ENCODE peak calls at places on chromosome 5, in four cellular contexts. One of them, this sample, is unnamed.

GRCh38 chr5:74257645-74258328 is 382.7 kb downstream of the ENC1 start:
- DNase-seq in cardiac muscle cell: peak
- DNase-seq in heart right ventricle: peak
- DNase-seq in gastrocnemius medialis: peak
- DNase-seq in this sample: no peak

GRCh38 chr5:69343083-69343482 is 10.5 kb upstream of the CCDC125 start:
- DNase-seq in cardiac muscle cell: no peak
- DNase-seq in heart right ventricle: no peak
- DNase-seq in gastrocnemius medialis: no peak
- DNase-seq in this sample: no peak

GRCh38 chr5:132414634-132415377 is 45.3 kb downstream of the SLC22A5 start:
- DNase-seq in cardiac muscle cell: peak
- DNase-seq in heart right ventricle: no peak
- DNase-seq in gastrocnemius medialis: no peak
- DNase-seq in this sample: no peak

GRCh38 chr5:132080595-132080994 is 7.0 kb downstream of the CSF2 start:
- DNase-seq in cardiac muscle cell: no peak
- DNase-seq in heart right ventricle: no peak
- DNase-seq in gastrocnemius medialis: no peak
- DNase-seq in this sample: no peak

GRCh38 chr5:11719888-11720481 is 184.3 kb downstream of the CTNND2 start:
- DNase-seq in cardiac muscle cell: no peak
- DNase-seq in heart right ventricle: no peak
- DNase-seq in gastrocnemius medialis: no peak
- DNase-seq in this sample: no peak

GRCh38 chr5:96714951-96715451 is 52.8 kb downstream of the CAST start:
- DNase-seq in cardiac muscle cell: peak
- DNase-seq in heart right ventricle: no peak
- DNase-seq in gastrocnemius medialis: peak
- DNase-seq in this sample: no peak

GRCh38 chr5:59560553-59560952 is 333.0 kb downstream of the PDE4D start:
- DNase-seq in cardiac muscle cell: no peak
- DNase-seq in heart right ventricle: no peak
- DNase-seq in gastrocnemius medialis: no peak
- DNase-seq in this sample: no peak

GRCh38 chr5:158720316-158720715 is 379.4 kb downstream of the EBF1 start:
- DNase-seq in cardiac muscle cell: no peak
- DNase-seq in heart right ventricle: no peak
- DNase-seq in gastrocnemius medialis: no peak
- DNase-seq in this sample: no peak

GRCh38 chr5:61964199-61964598 is 341.8 kb upstream of the KIF2A start:
- DNase-seq in cardiac muscle cell: peak
- DNase-seq in heart right ventricle: no peak
- DNase-seq in gastrocnemius medialis: no peak
- DNase-seq in this sample: no peak

GRCh38 chr5:149063017-149063687 is at the start of gene SH3TC2:
- DNase-seq in cardiac muscle cell: peak
- DNase-seq in heart right ventricle: peak
- DNase-seq in gastrocnemius medialis: no peak
- DNase-seq in this sample: no peak

GRCh38 chr5:135433626-135434426 is 13.3 kb downstream of the DCANP1 start:
- DNase-seq in cardiac muscle cell: peak
- DNase-seq in heart right ventricle: no peak
- DNase-seq in gastrocnemius medialis: peak
- DNase-seq in this sample: no peak

GRCh38 chr5:88724201-88724600 is 158.8 kb downstream of the MEF2C start:
- DNase-seq in cardiac muscle cell: peak
- DNase-seq in heart right ventricle: no peak
- DNase-seq in gastrocnemius medialis: no peak
- DNase-seq in this sample: no peak
- TF ChIP-seq CTCF in cardiac muscle cell: peak
- TF ChIP-seq CTCF in heart right ventricle: no peak
- TF ChIP-seq CTCF in gastrocnemius medialis: no peak
- TF ChIP-seq CTCF in this sample: no peak

DNA sequence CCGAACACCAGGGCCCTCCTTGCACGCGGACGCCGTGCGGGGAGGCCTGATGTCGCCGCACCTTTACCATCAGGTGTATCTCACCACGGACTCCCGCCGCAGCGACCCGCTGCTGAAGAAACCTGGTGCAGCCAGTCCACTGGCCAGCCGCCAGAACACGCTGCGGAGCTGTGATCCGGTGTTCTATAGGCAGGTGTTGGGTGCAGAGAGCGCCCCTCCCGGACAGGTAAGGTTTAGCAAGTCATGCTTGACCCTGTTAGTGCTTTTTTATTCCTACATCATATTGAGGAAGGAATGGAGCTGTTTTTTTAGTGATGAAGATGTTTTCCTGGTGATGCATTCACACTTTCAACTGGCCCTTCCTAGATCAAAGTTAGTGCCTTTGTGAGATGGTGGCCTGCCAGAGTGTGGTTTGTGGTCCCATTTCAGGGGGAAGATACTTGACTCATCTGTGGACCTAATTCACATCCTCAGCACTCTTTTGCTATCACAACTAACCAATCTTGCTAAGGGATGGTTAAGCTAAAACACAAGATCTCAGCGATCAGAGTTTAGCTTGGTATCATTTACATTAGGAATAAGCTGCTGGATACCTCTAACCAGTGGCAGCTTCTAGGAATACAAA is 2.7 kb downstream of the PCDHGC3 start:
- DNase-seq in cardiac muscle cell: no peak
- DNase-seq in heart right ventricle: no peak
- DNase-seq in gastrocnemius medialis: no peak
- DNase-seq in this sample: no peak
- TF ChIP-seq CTCF in cardiac muscle cell: peak
- TF ChIP-seq CTCF in heart right ventricle: no peak
- TF ChIP-seq CTCF in gastrocnemius medialis: no peak
- TF ChIP-seq CTCF in this sample: no peak

DNA sequence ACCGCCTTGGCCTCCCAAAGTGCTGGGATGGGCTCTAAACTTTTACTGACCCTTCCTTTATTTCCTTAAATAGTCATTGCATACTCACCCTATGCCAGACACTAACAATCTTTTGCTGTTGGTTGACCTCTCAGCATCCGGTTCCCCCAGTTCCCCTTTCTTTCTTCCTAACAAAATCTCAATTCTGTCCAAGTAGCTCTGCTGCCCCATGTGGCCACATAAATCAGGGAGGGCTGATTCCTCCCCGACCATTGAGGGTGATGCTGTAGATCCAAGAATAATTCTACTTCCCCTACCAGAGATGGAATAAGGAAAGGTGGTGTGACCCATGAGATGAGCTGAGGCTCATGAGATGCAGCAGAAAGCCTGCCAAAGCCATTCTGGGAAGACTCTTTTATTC is 315.3 kb upstream of the MSX2 start:
- DNase-seq in cardiac muscle cell: no peak
- DNase-seq in heart right ventricle: no peak
- DNase-seq in gastrocnemius medialis: no peak
- DNase-seq in this sample: no peak
- TF ChIP-seq CTCF in cardiac muscle cell: peak
- TF ChIP-seq CTCF in heart right ventricle: no peak
- TF ChIP-seq CTCF in gastrocnemius medialis: no peak
- TF ChIP-seq CTCF in this sample: no peak

GRCh38 chr5:75885849-75886596 is 168.8 kb upstream of the POC5 start:
- DNase-seq in cardiac muscle cell: no peak
- DNase-seq in heart right ventricle: no peak
- DNase-seq in gastrocnemius medialis: no peak
- DNase-seq in this sample: no peak
- TF ChIP-seq CTCF in cardiac muscle cell: no peak
- TF ChIP-seq CTCF in heart right ventricle: no peak
- TF ChIP-seq CTCF in gastrocnemius medialis: no peak
- TF ChIP-seq CTCF in this sample: no peak

DNA sequence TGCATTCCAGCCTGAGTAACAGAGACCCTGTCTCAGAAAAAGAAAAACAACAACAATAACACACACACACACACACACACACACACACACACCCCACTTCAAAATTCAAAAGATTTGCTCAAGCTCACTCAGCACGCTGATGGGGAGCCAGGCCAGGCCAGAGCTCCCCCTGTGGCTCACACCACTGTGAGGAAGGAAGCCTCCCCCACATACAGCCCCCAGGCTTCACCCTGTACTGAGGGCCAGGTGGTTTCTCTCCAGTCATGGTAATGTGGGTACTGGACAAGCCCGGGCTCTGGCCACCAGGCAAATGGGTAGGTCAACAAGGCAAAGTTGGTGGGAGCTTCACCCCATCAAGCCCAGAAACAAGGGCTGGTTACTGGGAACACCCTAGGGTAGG is 19.0 kb downstream of the ATOX1 start:
- DNase-seq in cardiac muscle cell: peak
- DNase-seq in heart right ventricle: no peak
- DNase-seq in gastrocnemius medialis: no peak
- DNase-seq in this sample: no peak
- TF ChIP-seq CTCF in cardiac muscle cell: peak
- TF ChIP-seq CTCF in heart right ventricle: no peak
- TF ChIP-seq CTCF in gastrocnemius medialis: no peak
- TF ChIP-seq CTCF in this sample: no peak

This sample was measured in activated B cell treated with CpG ODN at 0.5 μM for 24 hours.